ENCODE peak calls at places on chromosome 10, in six cellular contexts. O is MV-4-11, T is Panc1, D is GM03348, A is kidney glomerular epithelial cell, B is NCI-H1417. S is an unnamed sample.

GRCh38 chr10:47033081-47033480 is 121.9 kb downstream of the PTPN20 start:
- DNase-seq in O (no peak), T (no peak), D (no peak), A (no peak), B (no peak), S (no peak)

GRCh38 chr10:110840225-110840922 is 31.4 kb upstream of the PDCD4 start:
- DNase-seq in O (no peak), T (no peak), D (no peak), A (no peak), B (no peak), S (no peak)

GRCh38 chr10:75432176-75432575 is 752 bp downstream of the LRMDA start:
- DNase-seq in O (no peak), T (no peak), D (no peak), A (no peak), B (no peak), S (no peak)

GRCh38 chr10:47033541-47034270 is 122.5 kb downstream of the PTPN20 start:
- DNase-seq in O (no peak), T (no peak), D (no peak), A (no peak), B (no peak), S (no peak)

GRCh38 chr10:1573981-1574380 is 163.3 kb downstream of the ADARB2 start:
- DNase-seq in O (no peak), T (no peak), D (no peak), A (no peak), B (no peak), S (no peak)

GRCh38 chr10:77857272-77857671 is 69.3 kb downstream of the DLG5 start:
- DNase-seq in O (no peak), T (no peak), D (no peak), A (no peak), B (no peak), S (no peak)

GRCh38 chr10:116728526-116729096 is 13.8 kb downstream of the HSPA12A start:
- DNase-seq in O (no peak), T (no peak), D (no peak), A (peak), B (no peak), S (no peak)

GRCh38 chr10:30709229-30709628 is 79.7 kb upstream of the LYZL2 start:
- DNase-seq in O (no peak), T (no peak), D (no peak), A (no peak), B (no peak), S (no peak)